ENCODE peak calls at places on chromosomes 2 and 18, in six cellular contexts. F is A549; P is aorta; I is MM.1S; V is CD8-positive, alpha-beta memory T cell; D is skeletal muscle cell. Q is an unnamed sample.
A peak's percentile ranks its signal among the peaks of the same experiment; 100 is the strongest.

GRCh38 chr2:202944403-202944802 is 32.3 kb downstream of the CARF start:
- DNase-seq in F (no peak), P (no peak), I (no peak), V (no peak), D (no peak), Q (no peak)

GRCh38 chr2:241312082-241312481 is 3.4 kb downstream of the HDLBP start:
- DNase-seq in F (no peak), P (no peak), I (no peak), V (no peak), D (peak; percentile 24), Q (no peak)

GRCh38 chr2:95267458-95268207 is 6.6 kb upstream of the PROM2 start:
- DNase-seq in F (no peak), P (no peak), I (no peak), V (no peak), D (no peak), Q (no peak)

GRCh38 chr18:79106084-79106483 is 36.9 kb downstream of the ATP9B start:
- DNase-seq in F (no peak), P (no peak), I (no peak), V (no peak), D (no peak), Q (no peak)

GRCh38 chr18:46772396-46772795 is 15.5 kb upstream of the ST8SIA5 start:
- DNase-seq in F (no peak), P (no peak), I (no peak), V (no peak), D (no peak), Q (no peak)

GRCh38 chr18:70221156-70221910 is 15.8 kb upstream of the RTTN start:
- DNase-seq in F (no peak), P (peak; percentile 30), I (no peak), V (no peak), D (no peak), Q (no peak)

GRCh38 chr2:144290276-144290675 is 229.6 kb downstream of the ZEB2 start:
- DNase-seq in F (no peak), P (no peak), I (no peak), V (no peak), D (no peak), Q (no peak)

GRCh38 chr18:34522627-34523026 is 187.5 kb upstream of the DTNA start:
- DNase-seq in F (no peak), P (no peak), I (no peak), V (no peak), D (no peak), Q (no peak)

GRCh38 chr2:30259071-30259470 is 27.7 kb downstream of the LBH start:
- DNase-seq in F (no peak), P (no peak), I (no peak), V (no peak), D (no peak), Q (no peak)

GRCh38 chr2:133194068-133194655 is 374.1 kb downstream of the NCKAP5 start:
- DNase-seq in F (no peak), P (no peak), I (no peak), V (no peak), D (peak; percentile 24), Q (no peak)

GRCh38 chr2:45452866-45453265 is 158.2 kb downstream of the SRBD1 start:
- DNase-seq in F (no peak), P (peak; percentile 57), I (no peak), V (no peak), D (peak; percentile 83), Q (no peak)

GRCh38 chr2:170770304-170771048 is at the start of gene ERICH2:
- DNase-seq in F (peak; percentile 55), P (peak; percentile 76), I (peak; percentile 82), V (peak; percentile 58), D (peak; percentile 4), Q (peak; percentile 82)

GRCh38 chr2:96961551-96961950 is 24.8 kb downstream of the FAM178B start:
- DNase-seq in F (no peak), P (no peak), I (no peak), V (no peak), D (no peak), Q (no peak)

GRCh38 chr2:232501331-232501771 is 13.7 kb upstream of the ECEL1 start:
- DNase-seq in F (no peak), P (no peak), I (no peak), V (no peak), D (no peak), Q (no peak)

GRCh38 chr2:163884416-163884815 is 148.6 kb upstream of the FIGN start:
- DNase-seq in F (no peak), P (no peak), I (no peak), V (no peak), D (no peak), Q (no peak)

GRCh38 chr2:140454717-140455116 is 1674.5 kb upstream of the NXPH2 start:
- DNase-seq in F (peak; percentile 5), P (no peak), I (no peak), V (no peak), D (peak; percentile 49), Q (no peak)

GRCh38 chr18:48693625-48694262 is 154.9 kb downstream of the CTIF start:
- DNase-seq in F (no peak), P (no peak), I (no peak), V (no peak), D (no peak), Q (no peak)

DNA sequence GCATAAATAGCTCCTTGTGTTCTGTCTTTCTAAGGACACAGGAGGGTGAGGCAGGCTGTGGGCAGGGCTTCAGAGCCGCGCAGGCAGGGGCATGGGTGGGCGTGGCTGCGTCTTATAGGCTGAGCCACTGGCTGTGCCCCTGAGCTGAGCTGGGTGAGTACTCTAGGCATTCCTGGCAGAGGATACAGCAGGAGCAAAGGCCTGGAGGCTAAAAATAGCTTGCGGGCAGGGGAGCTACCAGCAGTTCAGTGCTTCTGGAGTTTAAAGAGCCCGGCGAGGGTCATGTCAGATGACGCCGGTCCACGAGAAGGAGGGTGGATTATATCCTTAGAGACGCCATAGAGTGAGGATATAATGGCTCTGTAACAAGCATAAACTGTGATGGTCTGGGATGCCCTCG is 31.5 kb upstream of the PDIA6 start:
- DNase-seq in F (no peak), P (no peak), I (no peak), V (no peak), D (no peak), Q (no peak)
- H3K4me3 ChIP-seq in F (no peak overlapping the region), P (no peak overlapping the region), I (no peak overlapping the region), V (no peak overlapping the region), D (no peak overlapping the region), Q (no peak overlapping the region)

GRCh38 chr2:158459161-158460003 is 2.6 kb downstream of the PKP4 start:
- DNase-seq in F (no peak), P (no peak), I (no peak), V (no peak), D (no peak), Q (no peak)
- H3K4me3 ChIP-seq in F (peak overlapping the region; percentile 94), P (no peak overlapping the region), I (no peak overlapping the region), V (no peak overlapping the region), D (no peak overlapping the region), Q (no peak overlapping the region)

DNA sequence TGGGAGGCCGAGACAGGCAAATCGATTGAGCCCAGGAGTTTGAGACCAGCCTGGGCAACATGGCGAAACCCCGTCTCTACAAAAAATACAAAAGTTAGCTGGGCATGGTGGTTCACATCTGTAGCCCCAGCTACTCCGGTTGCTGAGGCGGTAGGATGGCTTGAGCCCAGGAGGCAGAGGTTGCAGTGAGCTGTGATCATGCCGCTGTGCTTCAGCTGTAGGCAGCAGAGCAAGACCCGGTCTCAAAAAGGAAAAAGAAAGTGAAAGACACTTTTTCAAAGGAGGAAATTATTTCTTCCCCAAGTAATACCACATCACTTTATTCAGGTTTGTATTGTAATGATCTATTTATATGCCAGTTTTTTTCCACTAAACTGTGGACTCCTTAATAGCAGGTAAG is 35.7 kb upstream of the TAF4B start:
- DNase-seq in F (no peak), P (no peak), I (peak; percentile 90), V (peak; percentile 45), D (no peak), Q (peak; percentile 89)
- H3K4me3 ChIP-seq in F (no peak overlapping the region), P (no peak overlapping the region), I (peak overlapping the region; percentile 43), V (peak overlapping the region; percentile 3), D (no peak overlapping the region), Q (peak overlapping the region; percentile 60)

DNA sequence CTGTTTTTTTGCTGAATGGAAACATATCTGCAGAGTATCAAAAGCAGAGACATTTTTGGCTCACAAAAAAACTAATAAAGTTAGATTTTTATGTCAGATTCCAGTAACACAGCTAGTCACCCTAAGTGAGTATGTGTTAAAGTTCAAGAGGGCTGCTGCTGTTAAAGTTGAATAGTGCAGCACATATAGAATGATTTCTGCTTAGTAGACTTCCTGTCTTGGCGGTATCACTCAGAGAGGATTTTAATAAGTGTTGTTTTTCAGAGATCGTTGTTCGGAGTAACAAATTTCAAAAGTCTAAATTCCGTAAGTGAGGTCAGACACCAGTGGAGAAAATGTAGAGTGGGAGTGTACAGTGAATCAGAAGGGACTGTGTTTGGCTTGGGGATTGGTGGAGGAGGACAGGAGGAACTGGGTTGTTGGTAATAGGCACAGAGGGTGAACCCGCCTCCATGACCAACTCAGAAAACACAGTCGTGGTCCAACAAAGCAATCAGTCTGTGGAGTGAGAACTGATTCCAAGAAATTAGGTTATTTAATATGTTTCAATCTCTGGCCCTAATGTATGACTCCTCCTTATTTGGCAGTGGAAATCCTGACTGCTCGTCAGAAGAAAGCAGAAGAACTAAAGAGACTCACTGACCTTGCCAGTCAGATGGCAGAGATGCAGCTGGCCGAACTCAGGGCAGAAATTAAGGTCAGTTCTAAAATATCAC is 43.0 kb downstream of the KCTD18 start:
- DNase-seq in F (no peak), P (peak; percentile 59), I (no peak), V (peak; percentile 33), D (peak; percentile 67), Q (no peak)
- H3K4me3 ChIP-seq in F (no peak overlapping the region), P (no peak overlapping the region), I (no peak overlapping the region), V (peak overlapping the region; percentile 42), D (no peak overlapping the region), Q (no peak overlapping the region)

DNA sequence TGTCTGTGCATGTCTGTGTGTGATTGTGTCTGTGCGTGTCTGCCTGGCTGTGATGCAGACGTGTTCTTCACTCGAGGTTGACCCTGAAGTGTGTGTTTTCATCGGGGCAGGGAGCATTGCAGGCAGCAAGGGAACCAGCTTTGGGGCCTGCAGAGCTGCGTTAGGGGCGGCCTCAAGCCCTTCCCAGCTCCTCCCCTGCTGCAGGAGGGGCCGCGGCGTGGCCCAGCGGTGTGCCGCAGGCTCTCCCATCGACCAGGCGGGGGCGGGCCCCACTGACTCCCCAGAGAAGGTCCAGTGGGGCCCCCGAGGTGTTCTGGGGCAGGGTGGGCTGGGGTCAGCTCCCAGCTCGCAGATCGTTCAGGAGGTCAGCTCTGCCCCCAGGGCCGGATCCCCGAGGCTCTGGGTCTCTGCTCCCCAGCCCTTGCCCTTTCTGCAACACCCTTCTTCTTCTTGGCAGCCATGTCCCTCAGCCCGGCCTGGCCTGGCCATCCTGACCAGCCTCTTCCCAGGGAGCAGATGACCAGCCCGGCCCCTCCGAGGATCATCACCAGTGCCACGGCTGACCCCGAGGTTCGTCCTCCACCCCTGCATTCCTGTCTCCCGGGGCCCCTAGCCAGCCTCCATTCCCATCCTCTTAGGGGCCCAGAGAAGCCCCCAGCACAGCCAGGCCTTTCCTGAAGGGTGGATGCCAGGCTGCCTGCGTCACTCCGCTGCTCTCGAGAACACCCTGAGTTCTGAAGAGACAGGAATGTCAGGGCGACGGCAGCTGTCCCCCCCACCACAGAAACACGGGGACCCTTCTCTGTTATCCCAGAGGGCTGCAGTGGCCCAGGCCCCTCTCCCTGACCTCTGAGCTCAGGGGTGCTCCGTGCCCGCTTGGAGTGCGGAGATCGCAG is 11.1 kb upstream of the KLHL30 start:
- DNase-seq in F (no peak), P (no peak), I (peak; percentile 42), V (no peak), D (peak; percentile 24), Q (no peak)
- H3K4me3 ChIP-seq in F (no peak overlapping the region), P (no peak overlapping the region), I (no peak overlapping the region), V (no peak overlapping the region), D (peak overlapping the region; percentile 24), Q (no peak overlapping the region)

GRCh38 chr2:27320958-27321543 is 1.8 kb downstream of the MPV17 start:
- DNase-seq in F (peak; percentile 96), P (peak; percentile 57), I (no peak), V (no peak), D (peak; percentile 99), Q (no peak)
- H3K4me3 ChIP-seq in F (peak overlapping the region; percentile 58), P (no peak overlapping the region), I (no peak overlapping the region), V (no peak overlapping the region), D (peak overlapping the region; percentile 13), Q (no peak overlapping the region)

GRCh38 chr2:176094307-176094706 is 1.8 kb downstream of the HOXD13 start:
- DNase-seq in F (no peak), P (no peak), I (no peak), V (no peak), D (no peak), Q (no peak)
- H3K4me3 ChIP-seq in F (no peak overlapping the region), P (no peak overlapping the region), I (no peak overlapping the region), V (no peak overlapping the region), D (no peak overlapping the region), Q (no peak overlapping the region)

Q was measured in GM12865.